ENCODE peak calls at places on chromosomes 5 and 9, in five cellular contexts. U is IMR-90, N is neuronal stem cell, V is H9, S is H1. L is an unnamed sample.

GRCh38 chr5:40514986-40515385 is 164.7 kb upstream of the PTGER4 start:
- DNase-seq in V (no peak), S (no peak), U (no peak), N (no peak), L (no peak)

GRCh38 chr9:68509689-68510088 is 31.0 kb downstream of the TMEM252 start:
- DNase-seq in S (no peak), V (peak; percentile 61), N (no peak), U (no peak), L (no peak)

GRCh38 chr5:129541648-129542251 is 81.7 kb downstream of the ADAMTS19 start:
- DNase-seq in S (no peak), U (peak; percentile 9), N (no peak), V (no peak), L (peak; percentile 22)

GRCh38 chr9:71816782-71817549 is 48.7 kb upstream of the CEMIP2 start:
- DNase-seq in N (no peak), V (no peak), S (no peak), U (no peak), L (no peak)

GRCh38 chr9:108363321-108363720 is 492.5 kb downstream of the ACTL7B start:
- DNase-seq in N (no peak), U (no peak), V (no peak), S (no peak), L (no peak)

GRCh38 chr5:154756871-154757646 is 1.9 kb downstream of the LARP1 start:
- DNase-seq in V (no peak), S (no peak), U (peak; percentile 30), N (peak; percentile 23), L (peak; percentile 48)

GRCh38 chr9:134208981-134209725 is 44.8 kb upstream of the RNU6ATAC start:
- DNase-seq in S (no peak), U (no peak), V (no peak), N (no peak), L (no peak)

GRCh38 chr9:69696802-69697201 is 24.6 kb upstream of the APBA1 start:
- DNase-seq in S (no peak), U (no peak), V (no peak), N (no peak), L (no peak)

GRCh38 chr5:16916262-16916878 is 19.7 kb downstream of the MYO10 start:
- DNase-seq in U (peak; percentile 93), N (no peak), V (no peak), S (no peak), L (peak; percentile 75)

GRCh38 chr9:127953768-127954505 is 16.3 kb upstream of the DPM2 start:
- DNase-seq in U (no peak), N (no peak), S (no peak), V (no peak), L (no peak)

GRCh38 chr5:110048508-110048907 is 358.8 kb downstream of the MAN2A1 start:
- DNase-seq in N (no peak), V (no peak), U (no peak), S (no peak), L (no peak)

GRCh38 chr9:120348951-120349429 is 231.0 kb downstream of the CDK5RAP2 start:
- DNase-seq in S (peak; percentile 70), V (peak; percentile 83), N (peak; percentile 57), U (peak; percentile 49), L (peak; percentile 49)

GRCh38 chr9:130390371-130390770 is 54.4 kb upstream of the ASS1 start:
- DNase-seq in U (no peak), V (peak; percentile 79), S (no peak), N (no peak), L (no peak)

GRCh38 chr9:105912868-105913516 is 218.7 kb downstream of the TMEM38B start:
- DNase-seq in S (no peak), N (no peak), U (no peak), V (no peak), L (no peak)

GRCh38 chr5:89417990-89418820 is 535.2 kb upstream of the MEF2C start:
- DNase-seq in V (no peak), U (no peak), S (no peak), N (no peak), L (no peak)

GRCh38 chr5:51484326-51484725 is 101.1 kb downstream of the ISL1 start:
- DNase-seq in S (no peak), U (no peak), V (no peak), N (no peak), L (no peak)

GRCh38 chr9:36204906-36205547 is 14.3 kb downstream of the CLTA start:
- DNase-seq in N (no peak), V (peak; percentile 53), S (no peak), U (no peak), L (peak; percentile 25)

GRCh38 chr9:137385061-137385655 is 37.8 kb downstream of the EXD3 start:
- DNase-seq in U (no peak), S (no peak), N (no peak), V (no peak), L (no peak)

GRCh38 chr9:135503371-135504261 is 3.1 kb downstream of the MRPS2 start:
- DNase-seq in V (no peak), N (no peak), U (no peak), S (no peak), L (no peak)

GRCh38 chr9:109775516-109775915 is 4.5 kb upstream of the PALM2AKAP2 start:
- DNase-seq in V (no peak), S (no peak), N (no peak), U (peak; percentile 76), L (peak; percentile 73)

GRCh38 chr5:142970440-142970788 is 200.2 kb downstream of the ARHGAP26 start:
- DNase-seq in U (no peak), V (no peak), S (no peak), N (no peak), L (no peak)

GRCh38 chr9:16275795-16276624 is 594.5 kb downstream of the BNC2 start:
- DNase-seq in V (peak; percentile 16), S (no peak), U (no peak), N (no peak), L (no peak)

GRCh38 chr9:17509151-17509550 is 69.7 kb upstream of the SH3GL2 start:
- DNase-seq in U (no peak), S (no peak), V (no peak), N (no peak), L (no peak)

GRCh38 chr5:116038817-116039216 is 6.5 kb downstream of the ARL14EPL start:
- DNase-seq in N (no peak), U (no peak), V (no peak), S (no peak), L (no peak)

GRCh38 chr5:54844905-54845566 is 140.4 kb downstream of the ESM1 start:
- DNase-seq in N (peak; percentile 23), V (no peak), S (no peak), U (peak; percentile 79), L (peak; percentile 64)

GRCh38 chr5:68337235-68337634 is 121.7 kb downstream of the PIK3R1 start:
- DNase-seq in N (no peak), V (no peak), S (no peak), U (no peak), L (no peak)

GRCh38 chr5:68343421-68343826 is 127.9 kb downstream of the PIK3R1 start:
- DNase-seq in S (no peak), N (no peak), V (no peak), U (peak; percentile 81), L (peak; percentile 74)

GRCh38 chr5:68336200-68336599 is 120.6 kb downstream of the PIK3R1 start:
- DNase-seq in N (no peak), U (no peak), S (no peak), V (no peak), L (peak; percentile 28)

GRCh38 chr5:68342693-68343092 is 127.1 kb downstream of the PIK3R1 start:
- DNase-seq in S (no peak), V (no peak), N (no peak), U (no peak), L (no peak)

DNA sequence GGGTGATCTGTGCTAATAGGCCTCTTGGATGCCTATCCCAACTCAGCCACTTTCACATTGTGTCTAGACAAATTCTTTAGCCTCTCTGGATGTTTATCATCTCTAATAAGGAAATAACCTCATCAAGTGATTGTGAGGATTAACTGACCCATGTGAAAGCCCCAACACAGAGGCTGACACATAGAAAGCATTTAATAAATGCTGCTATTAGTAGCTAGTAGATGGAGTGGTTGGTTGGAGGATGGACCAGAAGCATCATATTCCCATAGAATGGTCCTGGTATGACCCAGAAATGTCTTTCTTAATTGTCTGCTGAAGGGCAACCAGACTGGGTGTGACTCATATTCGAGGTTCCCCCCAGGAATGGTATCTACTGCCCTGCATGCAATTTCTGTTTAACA is 124.4 kb downstream of the PIK3R1 start:
- DNase-seq in N (no peak), V (no peak), U (no peak), S (no peak), L (peak; percentile 37)
- H3K4ac ChIP-seq in N (no peak overlapping the region), V (no peak overlapping the region), U (no peak overlapping the region), S (no peak overlapping the region), L (no peak overlapping the region)

DNA sequence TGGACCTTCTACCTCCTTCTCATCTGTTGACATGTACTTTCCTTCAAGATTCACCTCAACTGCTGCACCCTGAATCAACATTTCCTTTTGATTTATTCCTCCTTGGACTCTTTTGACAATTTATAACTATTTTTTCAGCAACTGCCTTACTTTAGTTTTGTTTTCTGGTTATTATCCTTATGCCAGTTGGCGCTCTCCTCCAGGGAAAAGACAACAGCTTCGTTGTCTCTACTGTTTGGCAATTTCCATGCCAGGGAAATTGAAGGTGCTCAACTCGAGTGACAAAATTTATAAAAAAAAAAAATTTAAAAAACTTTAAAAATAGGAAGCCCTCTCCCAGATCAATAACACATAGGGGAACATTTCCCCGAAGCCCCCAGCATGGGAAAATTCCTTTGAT is 549.2 kb upstream of the DMAC1 start:
- DNase-seq in U (no peak), N (no peak), S (no peak), V (no peak), L (no peak)
- H3K9me3 ChIP-seq in U (no peaks in the 10 kb centered on the region), N (no peaks in the 10 kb centered on the region), S (no peaks in the 10 kb centered on the region), V (no peaks in the 10 kb centered on the region), L (no peaks in the 10 kb centered on the region)

GRCh38 chr5:10490927-10491672 is 49.4 kb downstream of the ROPN1L start:
- DNase-seq in U (no peak), V (no peak), N (no peak), S (no peak), L (no peak)
- H3K23ac ChIP-seq in U (no peak overlapping the region), V (no peak overlapping the region), N (no peak overlapping the region), S (no peak overlapping the region), L (no peak overlapping the region)

DNA sequence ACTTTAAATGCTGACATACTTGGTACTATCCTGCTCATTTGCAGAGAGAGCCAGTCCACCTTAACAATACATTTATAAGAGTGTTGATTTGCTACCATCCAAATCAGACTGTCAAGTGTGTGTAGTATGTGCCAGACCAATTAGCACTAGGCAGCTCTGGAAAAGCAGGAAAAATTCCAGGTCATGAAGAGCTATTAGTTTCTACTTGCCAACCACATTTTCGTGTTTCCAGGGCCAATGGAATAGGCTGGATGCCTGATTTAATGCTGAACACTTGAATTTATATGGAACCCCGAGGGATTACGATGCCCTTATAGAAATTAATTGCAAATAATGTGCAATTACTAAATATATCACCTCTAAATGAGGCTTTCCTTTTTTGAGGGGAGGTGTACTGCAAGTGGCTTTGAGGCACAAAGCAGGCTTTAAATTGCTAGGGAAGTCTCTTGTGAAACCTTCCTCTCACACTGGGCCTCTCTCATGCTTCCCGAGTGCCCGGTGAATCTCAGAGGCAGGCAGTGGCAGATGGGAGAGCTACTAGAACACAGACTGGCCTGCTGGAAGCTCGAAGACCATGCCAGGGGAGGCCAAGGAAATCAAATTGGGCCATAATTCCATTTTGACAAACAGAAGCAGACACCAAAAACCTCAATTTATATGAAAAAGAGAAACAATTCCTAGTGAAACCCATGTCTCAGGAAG is 178.7 kb downstream of the PPP2R2B start:
- DNase-seq in S (no peak), N (no peak), U (no peak), V (no peak), L (no peak)
- H3K4ac ChIP-seq in S (no peak overlapping the region), N (no peak overlapping the region), U (no peak overlapping the region), V (no peak overlapping the region), L (no peak overlapping the region)

GRCh38 chr5:9091896-9092662 is 453.8 kb downstream of the SEMA5A start:
- DNase-seq in S (no peak), V (no peak), N (no peak), U (peak; percentile 21), L (no peak)
- H3K9me3 ChIP-seq in S (no peaks in the 10 kb centered on the region), V (no peaks in the 10 kb centered on the region), N (no peaks in the 10 kb centered on the region), U (no peaks in the 10 kb centered on the region), L (no peaks in the 10 kb centered on the region)

GRCh38 chr5:79573983-79574890 is 38.0 kb upstream of the TENT2 start:
- DNase-seq in U (no peak), S (no peak), V (no peak), N (no peak), L (no peak)
- H3K23ac ChIP-seq in U (no peak overlapping the region), S (no peak overlapping the region), V (no peak overlapping the region), N (no peak overlapping the region), L (no peak overlapping the region)